ENCODE peak calls at places on chromosomes 16 and 17, in six cellular contexts. One of them, this sample, is unnamed.

GRCh38 chr17:42695500-42695899 is 13.2 kb downstream of the CNTNAP1 start:
- DNase-seq in MCF 10A: no peak
- DNase-seq in HL-60: no peak
- DNase-seq in AG10803: no peak
- DNase-seq in right atrium auricular region: no peak
- DNase-seq in nephron progenitor cell: no peak
- DNase-seq in this sample: no peak

GRCh38 chr17:77037943-77038342 is 102.8 kb upstream of the SEC14L1 start:
- DNase-seq in AG10803: no peak
- DNase-seq in nephron progenitor cell: no peak
- DNase-seq in right atrium auricular region: no peak
- DNase-seq in MCF 10A: no peak
- DNase-seq in HL-60: no peak
- DNase-seq in this sample: no peak

GRCh38 chr17:59366040-59366757 is 34.7 kb downstream of the YPEL2 start:
- DNase-seq in right atrium auricular region: no peak
- DNase-seq in AG10803: no peak
- DNase-seq in nephron progenitor cell: peak
- DNase-seq in MCF 10A: no peak
- DNase-seq in HL-60: no peak
- DNase-seq in this sample: no peak

GRCh38 chr17:40338058-40338457 is 26.5 kb downstream of the GJD3 start:
- DNase-seq in right atrium auricular region: no peak
- DNase-seq in MCF 10A: no peak
- DNase-seq in HL-60: no peak
- DNase-seq in AG10803: no peak
- DNase-seq in nephron progenitor cell: no peak
- DNase-seq in this sample: no peak

GRCh38 chr17:43732961-43733360 is 25.6 kb downstream of the SOST start:
- DNase-seq in AG10803: peak
- DNase-seq in HL-60: no peak
- DNase-seq in MCF 10A: peak
- DNase-seq in nephron progenitor cell: no peak
- DNase-seq in right atrium auricular region: no peak
- DNase-seq in this sample: no peak

GRCh38 chr17:59941131-59941530 is 23.4 kb downstream of the RNFT1 start:
- DNase-seq in nephron progenitor cell: no peak
- DNase-seq in right atrium auricular region: no peak
- DNase-seq in MCF 10A: no peak
- DNase-seq in HL-60: no peak
- DNase-seq in AG10803: no peak
- DNase-seq in this sample: no peak

GRCh38 chr17:51397361-51398127 is 137.2 kb downstream of the UTP18 start:
- DNase-seq in AG10803: peak
- DNase-seq in MCF 10A: peak
- DNase-seq in nephron progenitor cell: no peak
- DNase-seq in HL-60: no peak
- DNase-seq in right atrium auricular region: no peak
- DNase-seq in this sample: no peak

GRCh38 chr17:67942810-67943209 is 53.5 kb downstream of the C17orf58 start:
- DNase-seq in AG10803: no peak
- DNase-seq in HL-60: peak
- DNase-seq in MCF 10A: peak
- DNase-seq in nephron progenitor cell: no peak
- DNase-seq in right atrium auricular region: no peak
- DNase-seq in this sample: no peak

GRCh38 chr17:75317671-75318070 is 28.4 kb upstream of the SLC25A19 start:
- DNase-seq in nephron progenitor cell: peak
- DNase-seq in AG10803: no peak
- DNase-seq in right atrium auricular region: no peak
- DNase-seq in HL-60: no peak
- DNase-seq in MCF 10A: no peak
- DNase-seq in this sample: no peak

GRCh38 chr16:53754938-53755910 is 51.3 kb downstream of the FTO start:
- DNase-seq in right atrium auricular region: no peak
- DNase-seq in HL-60: no peak
- DNase-seq in nephron progenitor cell: no peak
- DNase-seq in MCF 10A: peak
- DNase-seq in AG10803: peak
- DNase-seq in this sample: no peak

GRCh38 chr16:89350701-89351380 is 133.3 kb downstream of the ZNF778 start:
- DNase-seq in HL-60: no peak
- DNase-seq in right atrium auricular region: no peak
- DNase-seq in MCF 10A: no peak
- DNase-seq in AG10803: peak
- DNase-seq in nephron progenitor cell: no peak
- DNase-seq in this sample: no peak

GRCh38 chr17:48373882-48374281 is 56.1 kb downstream of the SKAP1 start:
- DNase-seq in HL-60: no peak
- DNase-seq in nephron progenitor cell: no peak
- DNase-seq in AG10803: no peak
- DNase-seq in MCF 10A: no peak
- DNase-seq in right atrium auricular region: no peak
- DNase-seq in this sample: no peak

GRCh38 chr17:17111401-17112393 is 69.4 kb downstream of the MPRIP start:
- DNase-seq in HL-60: no peak
- DNase-seq in AG10803: no peak
- DNase-seq in nephron progenitor cell: no peak
- DNase-seq in MCF 10A: no peak
- DNase-seq in right atrium auricular region: no peak
- DNase-seq in this sample: no peak

GRCh38 chr16:57672416-57672815 is 4.3 kb downstream of the ADGRG3 start:
- DNase-seq in nephron progenitor cell: no peak
- DNase-seq in AG10803: no peak
- DNase-seq in right atrium auricular region: no peak
- DNase-seq in MCF 10A: no peak
- DNase-seq in HL-60: no peak
- DNase-seq in this sample: no peak

GRCh38 chr16:1196494-1196893 is 28.6 kb downstream of the TPSG1 start:
- DNase-seq in nephron progenitor cell: no peak
- DNase-seq in right atrium auricular region: no peak
- DNase-seq in HL-60: no peak
- DNase-seq in AG10803: no peak
- DNase-seq in MCF 10A: no peak
- DNase-seq in this sample: no peak

GRCh38 chr17:77846531-77847085 is 111.9 kb upstream of the TNRC6C start:
- DNase-seq in right atrium auricular region: no peak
- DNase-seq in nephron progenitor cell: no peak
- DNase-seq in MCF 10A: no peak
- DNase-seq in AG10803: no peak
- DNase-seq in HL-60: no peak
- DNase-seq in this sample: no peak

GRCh38 chr16:71623597-71623996 is 2.4 kb upstream of the MARVELD3 start:
- DNase-seq in MCF 10A: no peak
- DNase-seq in HL-60: no peak
- DNase-seq in AG10803: no peak
- DNase-seq in right atrium auricular region: no peak
- DNase-seq in nephron progenitor cell: no peak
- DNase-seq in this sample: no peak

GRCh38 chr17:31096106-31096436 is 1.3 kb downstream of the NF1 start:
- DNase-seq in nephron progenitor cell: no peak
- DNase-seq in HL-60: no peak
- DNase-seq in AG10803: no peak
- DNase-seq in MCF 10A: no peak
- DNase-seq in right atrium auricular region: no peak
- DNase-seq in this sample: no peak

GRCh38 chr17:74868251-74868907 is 4.4 kb downstream of the FDXR start:
- DNase-seq in HL-60: no peak
- DNase-seq in right atrium auricular region: no peak
- DNase-seq in nephron progenitor cell: no peak
- DNase-seq in AG10803: no peak
- DNase-seq in MCF 10A: no peak
- DNase-seq in this sample: no peak

GRCh38 chr17:60040843-60041242 is 37.9 kb downstream of the HEATR6 start:
- DNase-seq in AG10803: no peak
- DNase-seq in right atrium auricular region: no peak
- DNase-seq in MCF 10A: no peak
- DNase-seq in HL-60: no peak
- DNase-seq in nephron progenitor cell: no peak
- DNase-seq in this sample: no peak

GRCh38 chr17:9409430-9409829 is 166.2 kb downstream of the STX8 start:
- DNase-seq in MCF 10A: peak
- DNase-seq in HL-60: no peak
- DNase-seq in nephron progenitor cell: no peak
- DNase-seq in right atrium auricular region: no peak
- DNase-seq in AG10803: peak
- DNase-seq in this sample: no peak

GRCh38 chr17:61201211-61201610 is 198.4 kb upstream of the TBX2 start:
- DNase-seq in HL-60: no peak
- DNase-seq in right atrium auricular region: no peak
- DNase-seq in nephron progenitor cell: no peak
- DNase-seq in MCF 10A: peak
- DNase-seq in AG10803: peak
- DNase-seq in this sample: no peak

GRCh38 chr16:85475691-85476300 is 137.3 kb upstream of the GSE1 start:
- DNase-seq in nephron progenitor cell: no peak
- DNase-seq in AG10803: no peak
- DNase-seq in HL-60: no peak
- DNase-seq in MCF 10A: no peak
- DNase-seq in right atrium auricular region: no peak
- DNase-seq in this sample: no peak

GRCh38 chr17:30790279-30790678 is 34.2 kb downstream of the CRLF3 start:
- DNase-seq in HL-60: no peak
- DNase-seq in nephron progenitor cell: no peak
- DNase-seq in MCF 10A: no peak
- DNase-seq in right atrium auricular region: no peak
- DNase-seq in AG10803: no peak
- DNase-seq in this sample: no peak

GRCh38 chr17:5164465-5164864 is 27.2 kb downstream of the ZNF594 start:
- DNase-seq in nephron progenitor cell: no peak
- DNase-seq in right atrium auricular region: no peak
- DNase-seq in AG10803: no peak
- DNase-seq in MCF 10A: no peak
- DNase-seq in HL-60: no peak
- DNase-seq in this sample: no peak

GRCh38 chr16:2081685-2082084 is 33.9 kb downstream of the TSC2 start:
- DNase-seq in nephron progenitor cell: no peak
- DNase-seq in AG10803: no peak
- DNase-seq in right atrium auricular region: no peak
- DNase-seq in HL-60: no peak
- DNase-seq in MCF 10A: no peak
- DNase-seq in this sample: no peak

GRCh38 chr17:44012874-44013273 is 1.9 kb downstream of the TMEM101 start:
- DNase-seq in right atrium auricular region: no peak
- DNase-seq in MCF 10A: no peak
- DNase-seq in AG10803: no peak
- DNase-seq in HL-60: no peak
- DNase-seq in nephron progenitor cell: no peak
- DNase-seq in this sample: no peak

GRCh38 chr16:81029930-81030604 is 5.6 kb upstream of the ATMIN start:
- DNase-seq in MCF 10A: no peak
- DNase-seq in HL-60: no peak
- DNase-seq in right atrium auricular region: no peak
- DNase-seq in nephron progenitor cell: no peak
- DNase-seq in AG10803: no peak
- DNase-seq in this sample: no peak

GRCh38 chr16:64172191-64172590 is 949.7 kb downstream of the CDH11 start:
- DNase-seq in HL-60: no peak
- DNase-seq in right atrium auricular region: no peak
- DNase-seq in AG10803: no peak
- DNase-seq in nephron progenitor cell: no peak
- DNase-seq in MCF 10A: no peak
- DNase-seq in this sample: no peak

GRCh38 chr17:38799501-38800236 is at the start of gene PIP4K2B:
- DNase-seq in MCF 10A: peak
- DNase-seq in right atrium auricular region: peak
- DNase-seq in HL-60: peak
- DNase-seq in AG10803: peak
- DNase-seq in nephron progenitor cell: peak
- DNase-seq in this sample: peak

GRCh38 chr17:38797091-38797490 is 2.3 kb downstream of the PIP4K2B start:
- DNase-seq in nephron progenitor cell: no peak
- DNase-seq in HL-60: no peak
- DNase-seq in MCF 10A: peak
- DNase-seq in right atrium auricular region: no peak
- DNase-seq in AG10803: peak
- DNase-seq in this sample: no peak

GRCh38 chr17:38800237-38800760 is 943 bp upstream of the PIP4K2B start:
- DNase-seq in MCF 10A: no peak
- DNase-seq in HL-60: no peak
- DNase-seq in nephron progenitor cell: no peak
- DNase-seq in AG10803: no peak
- DNase-seq in right atrium auricular region: no peak
- DNase-seq in this sample: no peak

GRCh38 chr17:38797828-38798227 is 1.5 kb downstream of the PIP4K2B start:
- DNase-seq in HL-60: no peak
- DNase-seq in MCF 10A: no peak
- DNase-seq in right atrium auricular region: no peak
- DNase-seq in nephron progenitor cell: no peak
- DNase-seq in AG10803: no peak
- DNase-seq in this sample: no peak

GRCh38 chr17:38798614-38799500 is 499 bp downstream of the PIP4K2B start:
- DNase-seq in AG10803: peak
- DNase-seq in MCF 10A: peak
- DNase-seq in right atrium auricular region: peak
- DNase-seq in HL-60: peak
- DNase-seq in nephron progenitor cell: no peak
- DNase-seq in this sample: peak
- TF ChIP-seq CTCF in AG10803: no peak
- TF ChIP-seq CTCF in MCF 10A: no peak
- TF ChIP-seq CTCF in right atrium auricular region: no peak
- TF ChIP-seq CTCF in HL-60: no peak
- TF ChIP-seq CTCF in nephron progenitor cell: no peak
- TF ChIP-seq CTCF in this sample: no peak

DNA sequence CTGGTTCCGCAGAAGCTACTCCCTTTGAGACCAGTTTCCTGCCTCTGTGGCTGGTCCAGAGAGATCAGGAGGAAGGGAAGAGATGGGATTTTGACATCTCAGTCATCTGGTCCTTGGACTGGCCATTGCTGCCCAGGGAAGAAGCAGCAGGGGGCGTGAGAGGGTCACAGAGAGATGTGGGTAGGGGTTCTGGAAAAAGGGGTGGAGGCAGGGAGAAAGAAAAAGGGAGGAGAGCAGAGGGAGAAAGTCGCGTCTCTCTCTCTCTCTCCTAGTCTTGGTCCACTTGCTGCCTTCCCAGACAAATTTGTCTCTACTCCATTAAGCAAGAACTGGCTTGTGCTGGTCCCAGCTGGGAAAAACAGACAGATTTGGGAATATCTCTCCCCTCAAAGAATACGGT is 4.4 kb downstream of the SHBG start:
- DNase-seq in MCF 10A: peak
- DNase-seq in HL-60: no peak
- DNase-seq in right atrium auricular region: no peak
- DNase-seq in nephron progenitor cell: peak
- DNase-seq in AG10803: no peak
- DNase-seq in this sample: no peak
- TF ChIP-seq CTCF in MCF 10A: peak
- TF ChIP-seq CTCF in HL-60: no peak
- TF ChIP-seq CTCF in right atrium auricular region: peak
- TF ChIP-seq CTCF in nephron progenitor cell: peak
- TF ChIP-seq CTCF in AG10803: peak
- TF ChIP-seq CTCF in this sample: no peak

GRCh38 chr16:54932737-54933254 is 2.1 kb downstream of the IRX5 start:
- DNase-seq in AG10803: no peak
- DNase-seq in HL-60: no peak
- DNase-seq in nephron progenitor cell: peak
- DNase-seq in right atrium auricular region: no peak
- DNase-seq in MCF 10A: peak
- DNase-seq in this sample: no peak
- TF ChIP-seq CTCF in AG10803: peak
- TF ChIP-seq CTCF in HL-60: no peak
- TF ChIP-seq CTCF in nephron progenitor cell: no peak
- TF ChIP-seq CTCF in right atrium auricular region: no peak
- TF ChIP-seq CTCF in MCF 10A: no peak
- TF ChIP-seq CTCF in this sample: no peak

GRCh38 chr16:13839577-13839976 is 80.4 kb upstream of the ERCC4 start:
- DNase-seq in nephron progenitor cell: no peak
- DNase-seq in right atrium auricular region: no peak
- DNase-seq in MCF 10A: no peak
- DNase-seq in AG10803: no peak
- DNase-seq in HL-60: no peak
- DNase-seq in this sample: no peak
- TF ChIP-seq CTCF in nephron progenitor cell: no peak
- TF ChIP-seq CTCF in right atrium auricular region: no peak
- TF ChIP-seq CTCF in MCF 10A: no peak
- TF ChIP-seq CTCF in AG10803: no peak
- TF ChIP-seq CTCF in HL-60: no peak
- TF ChIP-seq CTCF in this sample: no peak

This sample was measured in CD4-positive, alpha-beta T cell.